ENCODE peak calls at places on chromosome 22, in ten cellular contexts. One of them, this sample, is unnamed.

GRCh38 chr22:37270928-37271650 is 11.2 kb upstream of the CYTH4 start:
- DNase-seq in ACHN: no peak
- DNase-seq in PC-3: no peak
- DNase-seq in osteocyte: no peak
- DNase-seq in T-helper 9 cell: no peak
- DNase-seq in suprapubic skin: no peak
- DNase-seq in ureter: no peak
- DNase-seq in sciatic nerve: no peak
- DNase-seq in epithelial cell of prostate: no peak
- DNase-seq in stimulated activated CD8-positive, alpha-beta memory T cell treated with anti-CD3 and anti-CD28 coated beads, Interleukin-7, amount 100 ng/mL, for 1 hour: no peak
- DNase-seq in this sample: no peak

GRCh38 chr22:32852346-32853251 is 51.1 kb downstream of the TIMP3 start:
- DNase-seq in sciatic nerve: no peak
- DNase-seq in PC-3: no peak
- DNase-seq in stimulated activated CD8-positive, alpha-beta memory T cell treated with anti-CD3 and anti-CD28 coated beads, Interleukin-7, amount 100 ng/mL, for 1 hour: no peak
- DNase-seq in suprapubic skin: no peak
- DNase-seq in ACHN: no peak
- DNase-seq in ureter: peak
- DNase-seq in osteocyte: no peak
- DNase-seq in epithelial cell of prostate: no peak
- DNase-seq in T-helper 9 cell: no peak
- DNase-seq in this sample: peak

GRCh38 chr22:46827072-46827780 is 64.8 kb downstream of the TBC1D22A start:
- DNase-seq in ACHN: no peak
- DNase-seq in epithelial cell of prostate: no peak
- DNase-seq in T-helper 9 cell: no peak
- DNase-seq in ureter: no peak
- DNase-seq in stimulated activated CD8-positive, alpha-beta memory T cell treated with anti-CD3 and anti-CD28 coated beads, Interleukin-7, amount 100 ng/mL, for 1 hour: no peak
- DNase-seq in suprapubic skin: no peak
- DNase-seq in osteocyte: no peak
- DNase-seq in sciatic nerve: no peak
- DNase-seq in PC-3: no peak
- DNase-seq in this sample: no peak

GRCh38 chr22:29313126-29314071 is 2.1 kb downstream of the RASL10A start:
- DNase-seq in epithelial cell of prostate: no peak
- DNase-seq in sciatic nerve: peak
- DNase-seq in ACHN: no peak
- DNase-seq in stimulated activated CD8-positive, alpha-beta memory T cell treated with anti-CD3 and anti-CD28 coated beads, Interleukin-7, amount 100 ng/mL, for 1 hour: no peak
- DNase-seq in suprapubic skin: no peak
- DNase-seq in ureter: no peak
- DNase-seq in T-helper 9 cell: no peak
- DNase-seq in PC-3: no peak
- DNase-seq in osteocyte: no peak
- DNase-seq in this sample: no peak

GRCh38 chr22:32325811-32326237 is 31.8 kb upstream of the RFPL3 start:
- DNase-seq in epithelial cell of prostate: no peak
- DNase-seq in sciatic nerve: no peak
- DNase-seq in osteocyte: no peak
- DNase-seq in T-helper 9 cell: no peak
- DNase-seq in ureter: peak
- DNase-seq in suprapubic skin: no peak
- DNase-seq in ACHN: no peak
- DNase-seq in PC-3: no peak
- DNase-seq in stimulated activated CD8-positive, alpha-beta memory T cell treated with anti-CD3 and anti-CD28 coated beads, Interleukin-7, amount 100 ng/mL, for 1 hour: no peak
- DNase-seq in this sample: no peak

GRCh38 chr22:22520667-22521602 is 865 bp upstream of the ZNF280A start:
- DNase-seq in stimulated activated CD8-positive, alpha-beta memory T cell treated with anti-CD3 and anti-CD28 coated beads, Interleukin-7, amount 100 ng/mL, for 1 hour: no peak
- DNase-seq in PC-3: peak
- DNase-seq in sciatic nerve: no peak
- DNase-seq in suprapubic skin: no peak
- DNase-seq in ureter: no peak
- DNase-seq in ACHN: no peak
- DNase-seq in osteocyte: no peak
- DNase-seq in epithelial cell of prostate: no peak
- DNase-seq in T-helper 9 cell: no peak
- DNase-seq in this sample: no peak

GRCh38 chr22:17117890-17118289 is 3.3 kb downstream of the TMEM121B start:
- DNase-seq in osteocyte: no peak
- DNase-seq in epithelial cell of prostate: no peak
- DNase-seq in PC-3: no peak
- DNase-seq in suprapubic skin: no peak
- DNase-seq in stimulated activated CD8-positive, alpha-beta memory T cell treated with anti-CD3 and anti-CD28 coated beads, Interleukin-7, amount 100 ng/mL, for 1 hour: no peak
- DNase-seq in T-helper 9 cell: no peak
- DNase-seq in ureter: no peak
- DNase-seq in sciatic nerve: no peak
- DNase-seq in ACHN: no peak
- DNase-seq in this sample: no peak

GRCh38 chr22:42270178-42270511 is 308 bp downstream of the TCF20 start:
- DNase-seq in ureter: no peak
- DNase-seq in osteocyte: no peak
- DNase-seq in T-helper 9 cell: no peak
- DNase-seq in stimulated activated CD8-positive, alpha-beta memory T cell treated with anti-CD3 and anti-CD28 coated beads, Interleukin-7, amount 100 ng/mL, for 1 hour: no peak
- DNase-seq in sciatic nerve: no peak
- DNase-seq in epithelial cell of prostate: no peak
- DNase-seq in suprapubic skin: no peak
- DNase-seq in ACHN: peak
- DNase-seq in PC-3: peak
- DNase-seq in this sample: no peak

GRCh38 chr22:33337524-33337923 is 279.3 kb upstream of the SYN3 start:
- DNase-seq in ACHN: no peak
- DNase-seq in T-helper 9 cell: no peak
- DNase-seq in PC-3: no peak
- DNase-seq in osteocyte: no peak
- DNase-seq in suprapubic skin: no peak
- DNase-seq in stimulated activated CD8-positive, alpha-beta memory T cell treated with anti-CD3 and anti-CD28 coated beads, Interleukin-7, amount 100 ng/mL, for 1 hour: no peak
- DNase-seq in epithelial cell of prostate: peak
- DNase-seq in sciatic nerve: no peak
- DNase-seq in ureter: no peak
- DNase-seq in this sample: no peak